ENCODE peak calls at places on chromosomes 12 and 14, in ten cellular contexts. One of them, this sample, is unnamed.

GRCh38 chr14:83085141-83085540 is 1551.5 kb upstream of the SEL1L start:
- DNase-seq in mesothelial cell of epicardium: no peak
- DNase-seq in GM10248: no peak
- DNase-seq in epithelial cell of esophagus: no peak
- DNase-seq in natural killer cell: no peak
- DNase-seq in ovary: no peak
- DNase-seq in adrenal gland: no peak
- DNase-seq in RWPE1: no peak
- DNase-seq in CD4-positive, alpha-beta T cell: no peak
- DNase-seq in HCT116: no peak
- DNase-seq in this sample: no peak

GRCh38 chr12:110741795-110742717 is 635 bp downstream of the PPP1CC start:
- DNase-seq in mesothelial cell of epicardium: peak
- DNase-seq in GM10248: no peak
- DNase-seq in epithelial cell of esophagus: peak
- DNase-seq in natural killer cell: no peak
- DNase-seq in ovary: no peak
- DNase-seq in adrenal gland: peak
- DNase-seq in RWPE1: peak
- DNase-seq in CD4-positive, alpha-beta T cell: no peak
- DNase-seq in HCT116: no peak
- DNase-seq in this sample: peak

GRCh38 chr12:15090441-15090840 is 117.6 kb downstream of the PDE6H start:
- DNase-seq in mesothelial cell of epicardium: no peak
- DNase-seq in GM10248: no peak
- DNase-seq in epithelial cell of esophagus: no peak
- DNase-seq in natural killer cell: no peak
- DNase-seq in ovary: no peak
- DNase-seq in adrenal gland: no peak
- DNase-seq in RWPE1: no peak
- DNase-seq in CD4-positive, alpha-beta T cell: no peak
- DNase-seq in HCT116: no peak
- DNase-seq in this sample: no peak

GRCh38 chr12:2273288-2273687 is 220.5 kb downstream of the CACNA1C start:
- DNase-seq in mesothelial cell of epicardium: no peak
- DNase-seq in GM10248: no peak
- DNase-seq in epithelial cell of esophagus: no peak
- DNase-seq in natural killer cell: no peak
- DNase-seq in ovary: no peak
- DNase-seq in adrenal gland: no peak
- DNase-seq in RWPE1: no peak
- DNase-seq in CD4-positive, alpha-beta T cell: no peak
- DNase-seq in HCT116: no peak
- DNase-seq in this sample: no peak

GRCh38 chr12:89750821-89751227 is 42.2 kb upstream of the ATP2B1 start:
- DNase-seq in mesothelial cell of epicardium: no peak
- DNase-seq in GM10248: no peak
- DNase-seq in epithelial cell of esophagus: no peak
- DNase-seq in natural killer cell: no peak
- DNase-seq in ovary: no peak
- DNase-seq in adrenal gland: no peak
- DNase-seq in RWPE1: no peak
- DNase-seq in CD4-positive, alpha-beta T cell: no peak
- DNase-seq in HCT116: no peak
- DNase-seq in this sample: no peak

GRCh38 chr12:55932546-55932919 is 1.6 kb downstream of the DGKA start:
- DNase-seq in mesothelial cell of epicardium: no peak
- DNase-seq in GM10248: peak
- DNase-seq in epithelial cell of esophagus: peak
- DNase-seq in natural killer cell: no peak
- DNase-seq in ovary: no peak
- DNase-seq in adrenal gland: no peak
- DNase-seq in RWPE1: no peak
- DNase-seq in CD4-positive, alpha-beta T cell: peak
- DNase-seq in HCT116: no peak
- DNase-seq in this sample: no peak

GRCh38 chr12:6345319-6346071 is 3.6 kb upstream of the TNFRSF1A start:
- DNase-seq in mesothelial cell of epicardium: no peak
- DNase-seq in GM10248: no peak
- DNase-seq in epithelial cell of esophagus: peak
- DNase-seq in natural killer cell: no peak
- DNase-seq in ovary: no peak
- DNase-seq in adrenal gland: peak
- DNase-seq in RWPE1: peak
- DNase-seq in CD4-positive, alpha-beta T cell: peak
- DNase-seq in HCT116: peak
- DNase-seq in this sample: no peak

GRCh38 chr12:121209629-121210572 is at the start of gene P2RX4:
- DNase-seq in mesothelial cell of epicardium: peak
- DNase-seq in GM10248: peak
- DNase-seq in epithelial cell of esophagus: peak
- DNase-seq in natural killer cell: peak
- DNase-seq in ovary: peak
- DNase-seq in adrenal gland: peak
- DNase-seq in RWPE1: peak
- DNase-seq in CD4-positive, alpha-beta T cell: peak
- DNase-seq in HCT116: peak
- DNase-seq in this sample: peak

GRCh38 chr12:106078358-106079025 is 60.3 kb downstream of the NUAK1 start:
- DNase-seq in mesothelial cell of epicardium: no peak
- DNase-seq in GM10248: no peak
- DNase-seq in epithelial cell of esophagus: peak
- DNase-seq in natural killer cell: no peak
- DNase-seq in ovary: no peak
- DNase-seq in adrenal gland: peak
- DNase-seq in RWPE1: peak
- DNase-seq in CD4-positive, alpha-beta T cell: no peak
- DNase-seq in HCT116: no peak
- DNase-seq in this sample: no peak

GRCh38 chr12:3247077-3247476 is 169.9 kb downstream of the TSPAN9 start:
- DNase-seq in mesothelial cell of epicardium: no peak
- DNase-seq in GM10248: no peak
- DNase-seq in epithelial cell of esophagus: no peak
- DNase-seq in natural killer cell: no peak
- DNase-seq in ovary: no peak
- DNase-seq in adrenal gland: no peak
- DNase-seq in RWPE1: no peak
- DNase-seq in CD4-positive, alpha-beta T cell: no peak
- DNase-seq in HCT116: no peak
- DNase-seq in this sample: no peak

GRCh38 chr14:56100556-56100955 is 17.7 kb upstream of the PELI2 start:
- DNase-seq in mesothelial cell of epicardium: no peak
- DNase-seq in GM10248: no peak
- DNase-seq in epithelial cell of esophagus: no peak
- DNase-seq in natural killer cell: no peak
- DNase-seq in ovary: no peak
- DNase-seq in adrenal gland: no peak
- DNase-seq in RWPE1: no peak
- DNase-seq in CD4-positive, alpha-beta T cell: no peak
- DNase-seq in HCT116: no peak
- DNase-seq in this sample: no peak

GRCh38 chr12:70842942-70843341 is 77.6 kb downstream of the PTPRR start:
- DNase-seq in mesothelial cell of epicardium: no peak
- DNase-seq in GM10248: no peak
- DNase-seq in epithelial cell of esophagus: no peak
- DNase-seq in natural killer cell: no peak
- DNase-seq in ovary: no peak
- DNase-seq in adrenal gland: no peak
- DNase-seq in RWPE1: no peak
- DNase-seq in CD4-positive, alpha-beta T cell: no peak
- DNase-seq in HCT116: no peak
- DNase-seq in this sample: no peak

GRCh38 chr12:53200458-53201169 is 6.4 kb downstream of the ITGB7 start:
- DNase-seq in mesothelial cell of epicardium: no peak
- DNase-seq in GM10248: peak
- DNase-seq in epithelial cell of esophagus: peak
- DNase-seq in natural killer cell: no peak
- DNase-seq in ovary: no peak
- DNase-seq in adrenal gland: peak
- DNase-seq in RWPE1: no peak
- DNase-seq in CD4-positive, alpha-beta T cell: no peak
- DNase-seq in HCT116: no peak
- DNase-seq in this sample: no peak

GRCh38 chr14:60713513-60713912 is 10.6 kb downstream of the SIX4 start:
- DNase-seq in mesothelial cell of epicardium: no peak
- DNase-seq in GM10248: no peak
- DNase-seq in epithelial cell of esophagus: no peak
- DNase-seq in natural killer cell: no peak
- DNase-seq in ovary: no peak
- DNase-seq in adrenal gland: no peak
- DNase-seq in RWPE1: no peak
- DNase-seq in CD4-positive, alpha-beta T cell: no peak
- DNase-seq in HCT116: no peak
- DNase-seq in this sample: no peak

GRCh38 chr12:102462386-102462785 is 18.0 kb downstream of the IGF1 start:
- DNase-seq in mesothelial cell of epicardium: no peak
- DNase-seq in GM10248: no peak
- DNase-seq in epithelial cell of esophagus: no peak
- DNase-seq in natural killer cell: no peak
- DNase-seq in ovary: no peak
- DNase-seq in adrenal gland: no peak
- DNase-seq in RWPE1: no peak
- DNase-seq in CD4-positive, alpha-beta T cell: no peak
- DNase-seq in HCT116: no peak
- DNase-seq in this sample: no peak

GRCh38 chr14:96264850-96265249 is 8.8 kb downstream of the BDKRB1 start:
- DNase-seq in mesothelial cell of epicardium: no peak
- DNase-seq in GM10248: no peak
- DNase-seq in epithelial cell of esophagus: no peak
- DNase-seq in natural killer cell: no peak
- DNase-seq in ovary: no peak
- DNase-seq in adrenal gland: no peak
- DNase-seq in RWPE1: no peak
- DNase-seq in CD4-positive, alpha-beta T cell: no peak
- DNase-seq in HCT116: no peak
- DNase-seq in this sample: no peak

DNA sequence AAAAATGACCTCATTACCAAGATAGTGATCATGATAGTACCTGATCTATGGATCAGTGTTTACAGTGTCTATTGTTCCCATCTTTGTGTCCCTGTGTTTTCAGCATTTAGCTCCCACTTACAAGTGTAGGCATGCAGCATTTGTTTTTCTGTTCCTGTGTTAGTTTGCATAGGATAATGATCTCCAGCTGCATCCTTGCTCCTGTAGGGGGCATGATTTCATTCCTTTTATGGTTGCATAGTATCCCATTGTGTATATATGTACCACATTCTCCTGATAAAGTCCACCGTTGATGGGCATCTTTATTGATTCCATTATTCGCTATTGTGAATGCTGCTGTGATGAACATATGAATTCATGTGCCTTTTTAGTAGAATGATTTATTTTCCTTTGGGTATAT is 215.4 kb upstream of the NAV3 start:
- DNase-seq in mesothelial cell of epicardium: no peak
- DNase-seq in GM10248: no peak
- DNase-seq in epithelial cell of esophagus: peak
- DNase-seq in natural killer cell: no peak
- DNase-seq in ovary: no peak
- DNase-seq in adrenal gland: no peak
- DNase-seq in RWPE1: no peak
- DNase-seq in CD4-positive, alpha-beta T cell: no peak
- DNase-seq in HCT116: peak
- DNase-seq in this sample: no peak
- TF ChIP-seq CTCF in mesothelial cell of epicardium: no peak
- TF ChIP-seq CTCF in GM10248: no peak
- TF ChIP-seq CTCF in epithelial cell of esophagus: peak
- TF ChIP-seq CTCF in natural killer cell: no peak
- TF ChIP-seq CTCF in ovary: no peak
- TF ChIP-seq CTCF in adrenal gland: no peak
- TF ChIP-seq CTCF in RWPE1: no peak
- TF ChIP-seq CTCF in CD4-positive, alpha-beta T cell: no peak
- TF ChIP-seq CTCF in HCT116: peak
- TF ChIP-seq CTCF in this sample: peak

GRCh38 chr14:91521058-91521721 is 11.1 kb upstream of the PPP4R3A start:
- DNase-seq in mesothelial cell of epicardium: no peak
- DNase-seq in GM10248: no peak
- DNase-seq in epithelial cell of esophagus: no peak
- DNase-seq in natural killer cell: no peak
- DNase-seq in ovary: no peak
- DNase-seq in adrenal gland: no peak
- DNase-seq in RWPE1: no peak
- DNase-seq in CD4-positive, alpha-beta T cell: no peak
- DNase-seq in HCT116: no peak
- DNase-seq in this sample: no peak
- TF ChIP-seq CTCF in mesothelial cell of epicardium: no peak
- TF ChIP-seq CTCF in GM10248: no peak
- TF ChIP-seq CTCF in epithelial cell of esophagus: no peak
- TF ChIP-seq CTCF in natural killer cell: no peak
- TF ChIP-seq CTCF in ovary: no peak
- TF ChIP-seq CTCF in adrenal gland: no peak
- TF ChIP-seq CTCF in RWPE1: no peak
- TF ChIP-seq CTCF in CD4-positive, alpha-beta T cell: no peak
- TF ChIP-seq CTCF in HCT116: no peak
- TF ChIP-seq CTCF in this sample: no peak

DNA sequence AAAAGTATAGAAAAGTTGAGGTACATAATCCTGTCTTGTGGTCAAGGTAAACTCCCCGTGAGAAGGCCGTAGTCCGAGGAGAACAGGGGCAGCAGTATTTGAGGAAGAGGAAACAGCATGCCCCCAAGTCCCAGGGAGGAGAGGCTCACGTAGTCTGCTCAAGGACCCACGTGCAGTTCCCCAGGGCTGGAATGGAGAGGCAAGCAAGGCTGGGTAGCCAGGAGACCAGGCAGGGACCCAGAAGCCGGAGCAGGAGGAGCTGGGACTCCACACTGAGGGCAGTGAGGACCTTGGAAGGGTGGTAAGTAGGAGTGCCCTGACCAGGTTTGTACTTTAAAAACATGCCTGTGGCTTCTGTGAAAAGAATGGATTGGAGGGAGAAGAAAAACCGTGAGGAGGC is 100.0 kb downstream of the EGLN3 start:
- DNase-seq in mesothelial cell of epicardium: no peak
- DNase-seq in GM10248: no peak
- DNase-seq in epithelial cell of esophagus: no peak
- DNase-seq in natural killer cell: no peak
- DNase-seq in ovary: no peak
- DNase-seq in adrenal gland: no peak
- DNase-seq in RWPE1: no peak
- DNase-seq in CD4-positive, alpha-beta T cell: no peak
- DNase-seq in HCT116: no peak
- DNase-seq in this sample: no peak
- TF ChIP-seq CTCF in mesothelial cell of epicardium: no peak
- TF ChIP-seq CTCF in GM10248: no peak
- TF ChIP-seq CTCF in epithelial cell of esophagus: no peak
- TF ChIP-seq CTCF in natural killer cell: no peak
- TF ChIP-seq CTCF in ovary: no peak
- TF ChIP-seq CTCF in adrenal gland: no peak
- TF ChIP-seq CTCF in RWPE1: no peak
- TF ChIP-seq CTCF in CD4-positive, alpha-beta T cell: no peak
- TF ChIP-seq CTCF in HCT116: no peak
- TF ChIP-seq CTCF in this sample: no peak

DNA sequence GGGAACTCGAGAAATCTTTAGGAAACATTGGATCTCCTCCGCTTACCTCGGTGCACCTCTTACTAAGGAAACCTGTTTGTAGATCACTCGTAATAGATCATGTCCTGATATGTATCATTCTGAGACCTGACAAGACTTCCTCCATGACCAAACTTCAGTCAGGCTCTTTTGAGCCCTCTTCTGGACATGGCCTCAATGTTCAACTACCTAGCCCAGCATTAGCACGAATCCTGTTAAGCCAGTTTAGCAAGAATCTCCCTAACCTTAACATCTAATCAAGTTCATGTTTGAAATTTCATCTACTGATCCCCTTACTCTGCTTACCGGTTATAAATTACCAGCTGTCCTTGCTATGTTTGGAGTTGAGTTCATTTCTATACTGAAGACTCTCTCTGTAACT is 713.9 kb upstream of the USP15 start:
- DNase-seq in mesothelial cell of epicardium: no peak
- DNase-seq in GM10248: no peak
- DNase-seq in epithelial cell of esophagus: peak
- DNase-seq in natural killer cell: no peak
- DNase-seq in ovary: no peak
- DNase-seq in adrenal gland: no peak
- DNase-seq in RWPE1: peak
- DNase-seq in CD4-positive, alpha-beta T cell: no peak
- DNase-seq in HCT116: peak
- DNase-seq in this sample: no peak
- TF ChIP-seq CTCF in mesothelial cell of epicardium: no peak
- TF ChIP-seq CTCF in GM10248: no peak
- TF ChIP-seq CTCF in epithelial cell of esophagus: peak
- TF ChIP-seq CTCF in natural killer cell: no peak
- TF ChIP-seq CTCF in ovary: no peak
- TF ChIP-seq CTCF in adrenal gland: no peak
- TF ChIP-seq CTCF in RWPE1: no peak
- TF ChIP-seq CTCF in CD4-positive, alpha-beta T cell: no peak
- TF ChIP-seq CTCF in HCT116: peak
- TF ChIP-seq CTCF in this sample: no peak